ENCODE peak calls at places on chromosome 1, in four cellular contexts. X is thoracic aorta, B is GDM1, V is NCI-H524 treated with DMSO at 0.1 percent for 48 hours. L is an unnamed sample.
A peak's percentile ranks its signal among the peaks of the same experiment; 100 is the strongest.

GRCh38 chr1:52127181-52128175 is 14.4 kb upstream of the ZFYVE9 start:
- DNase-seq in V (no peak), B (no peak), X (no peak), L (peak; percentile 41)

GRCh38 chr1:218499021-218499691 is 154.0 kb downstream of the TGFB2 start:
- DNase-seq in V (no peak), B (no peak), X (no peak), L (no peak)

GRCh38 chr1:214146523-214146922 is 134.4 kb upstream of the SMYD2 start:
- DNase-seq in B (no peak), V (no peak), X (no peak), L (no peak)

GRCh38 chr1:192732787-192733186 is 76.1 kb upstream of the RGS2 start:
- DNase-seq in X (no peak), B (no peak), V (no peak), L (no peak)

GRCh38 chr1:246591504-246591903 is 25.2 kb downstream of the CNST start:
- DNase-seq in B (no peak), V (no peak), X (no peak), L (no peak)

GRCh38 chr1:58842941-58843340 is 59.1 kb upstream of the JUN start:
- DNase-seq in V (no peak), X (no peak), B (no peak), L (no peak)

GRCh38 chr1:206952182-206952581 is 5.9 kb upstream of the PIGR start:
- DNase-seq in B (peak; percentile 13), V (no peak), X (no peak), L (no peak)

GRCh38 chr1:183719289-183719688 is 66.2 kb upstream of the APOBEC4 start:
- DNase-seq in B (no peak), V (no peak), X (no peak), L (no peak)

GRCh38 chr1:237681210-237681609 is 209.5 kb downstream of the ZP4 start:
- DNase-seq in B (no peak), X (no peak), V (no peak), L (no peak)

GRCh38 chr1:23471473-23472075 is 12.4 kb downstream of the ASAP3 start:
- DNase-seq in X (no peak), B (no peak), V (no peak), L (no peak)

GRCh38 chr1:156970017-156970416 is 49.6 kb downstream of the LRRC71 start:
- DNase-seq in V (no peak), B (no peak), X (no peak), L (no peak)

L was measured in pulmonary artery endothelial cell.